ENCODE peak calls at places on chromosome 18, in seven cellular contexts. One of them, this sample, is unnamed.

GRCh38 chr18:59646228-59646945 is 50.8 kb downstream of the CCBE1 start:
- DNase-seq in tibial nerve: no peak
- DNase-seq in CD8-positive, alpha-beta T cell: no peak
- DNase-seq in endothelial cell of umbilical vein: no peak
- DNase-seq in cardiac muscle cell: no peak
- DNase-seq in upper lobe of right lung: no peak
- DNase-seq in colonic mucosa: no peak
- DNase-seq in this sample: no peak

GRCh38 chr18:6781846-6782245 is 52.3 kb downstream of the ARHGAP28 start:
- DNase-seq in tibial nerve: no peak
- DNase-seq in CD8-positive, alpha-beta T cell: no peak
- DNase-seq in endothelial cell of umbilical vein: peak; percentile 64
- DNase-seq in cardiac muscle cell: no peak
- DNase-seq in upper lobe of right lung: no peak
- DNase-seq in colonic mucosa: no peak
- DNase-seq in this sample: no peak

GRCh38 chr18:75784413-75784812 is 356.9 kb upstream of the SMIM21 start:
- DNase-seq in tibial nerve: no peak
- DNase-seq in CD8-positive, alpha-beta T cell: no peak
- DNase-seq in endothelial cell of umbilical vein: no peak
- DNase-seq in cardiac muscle cell: no peak
- DNase-seq in upper lobe of right lung: no peak
- DNase-seq in colonic mucosa: no peak
- DNase-seq in this sample: no peak

GRCh38 chr18:48997985-48998831 is 47.4 kb upstream of the SMAD7 start:
- DNase-seq in tibial nerve: no peak
- DNase-seq in CD8-positive, alpha-beta T cell: no peak
- DNase-seq in endothelial cell of umbilical vein: peak; percentile 40
- DNase-seq in cardiac muscle cell: peak; percentile 67
- DNase-seq in upper lobe of right lung: peak; percentile 83
- DNase-seq in colonic mucosa: no peak
- DNase-seq in this sample: no peak

GRCh38 chr18:58013241-58014211 is 30.5 kb upstream of the NEDD4L start:
- DNase-seq in tibial nerve: no peak
- DNase-seq in CD8-positive, alpha-beta T cell: no peak
- DNase-seq in endothelial cell of umbilical vein: no peak
- DNase-seq in cardiac muscle cell: no peak
- DNase-seq in upper lobe of right lung: no peak
- DNase-seq in colonic mucosa: peak; percentile 78
- DNase-seq in this sample: peak; percentile 31

GRCh38 chr18:21444465-21445023 is 156.0 kb downstream of the ESCO1 start:
- DNase-seq in tibial nerve: no peak
- DNase-seq in CD8-positive, alpha-beta T cell: no peak
- DNase-seq in endothelial cell of umbilical vein: peak; percentile 48
- DNase-seq in cardiac muscle cell: peak; percentile 58
- DNase-seq in upper lobe of right lung: no peak
- DNase-seq in colonic mucosa: peak; percentile 21
- DNase-seq in this sample: no peak

GRCh38 chr18:58218111-58218510 is 174.1 kb downstream of the NEDD4L start:
- DNase-seq in tibial nerve: no peak
- DNase-seq in CD8-positive, alpha-beta T cell: no peak
- DNase-seq in endothelial cell of umbilical vein: no peak
- DNase-seq in cardiac muscle cell: no peak
- DNase-seq in upper lobe of right lung: no peak
- DNase-seq in colonic mucosa: peak; percentile 16
- DNase-seq in this sample: no peak

GRCh38 chr18:68833756-68834155 is 35.9 kb downstream of the CCDC102B start:
- DNase-seq in tibial nerve: no peak
- DNase-seq in CD8-positive, alpha-beta T cell: no peak
- DNase-seq in endothelial cell of umbilical vein: no peak
- DNase-seq in cardiac muscle cell: no peak
- DNase-seq in upper lobe of right lung: no peak
- DNase-seq in colonic mucosa: no peak
- DNase-seq in this sample: no peak

GRCh38 chr18:61891874-61892273 is 933 bp downstream of the RNF152 start:
- DNase-seq in tibial nerve: no peak
- DNase-seq in CD8-positive, alpha-beta T cell: no peak
- DNase-seq in endothelial cell of umbilical vein: peak; percentile 15
- DNase-seq in cardiac muscle cell: no peak
- DNase-seq in upper lobe of right lung: no peak
- DNase-seq in colonic mucosa: no peak
- DNase-seq in this sample: no peak

GRCh38 chr18:29556070-29556469 is 1379.1 kb upstream of the CDH2 start:
- DNase-seq in tibial nerve: no peak
- DNase-seq in CD8-positive, alpha-beta T cell: no peak
- DNase-seq in endothelial cell of umbilical vein: no peak
- DNase-seq in cardiac muscle cell: no peak
- DNase-seq in upper lobe of right lung: no peak
- DNase-seq in colonic mucosa: no peak
- DNase-seq in this sample: no peak

GRCh38 chr18:68843467-68844089 is 45.7 kb downstream of the CCDC102B start:
- DNase-seq in tibial nerve: no peak
- DNase-seq in CD8-positive, alpha-beta T cell: no peak
- DNase-seq in endothelial cell of umbilical vein: peak; percentile 4
- DNase-seq in cardiac muscle cell: no peak
- DNase-seq in upper lobe of right lung: no peak
- DNase-seq in colonic mucosa: no peak
- DNase-seq in this sample: no peak

GRCh38 chr18:76923485-76924085 is 101.2 kb downstream of the ZNF236 start:
- DNase-seq in tibial nerve: no peak
- DNase-seq in CD8-positive, alpha-beta T cell: no peak
- DNase-seq in endothelial cell of umbilical vein: peak; percentile 13
- DNase-seq in cardiac muscle cell: peak; percentile 13
- DNase-seq in upper lobe of right lung: no peak
- DNase-seq in colonic mucosa: no peak
- DNase-seq in this sample: no peak

GRCh38 chr18:58860747-58861224 is 3.9 kb upstream of the ZNF532 start:
- DNase-seq in tibial nerve: no peak
- DNase-seq in CD8-positive, alpha-beta T cell: no peak
- DNase-seq in endothelial cell of umbilical vein: peak; percentile 36
- DNase-seq in cardiac muscle cell: no peak
- DNase-seq in upper lobe of right lung: no peak
- DNase-seq in colonic mucosa: no peak
- DNase-seq in this sample: no peak

GRCh38 chr18:79681484-79682387 is 2.1 kb downstream of the CTDP1 start:
- DNase-seq in tibial nerve: no peak
- DNase-seq in CD8-positive, alpha-beta T cell: peak; percentile 32
- DNase-seq in endothelial cell of umbilical vein: no peak
- DNase-seq in cardiac muscle cell: no peak
- DNase-seq in upper lobe of right lung: no peak
- DNase-seq in colonic mucosa: peak; percentile 85
- DNase-seq in this sample: no peak

GRCh38 chr18:9109523-9109922 is 7.0 kb downstream of the NDUFV2 start:
- DNase-seq in tibial nerve: no peak
- DNase-seq in CD8-positive, alpha-beta T cell: no peak
- DNase-seq in endothelial cell of umbilical vein: no peak
- DNase-seq in cardiac muscle cell: no peak
- DNase-seq in upper lobe of right lung: no peak
- DNase-seq in colonic mucosa: no peak
- DNase-seq in this sample: no peak

GRCh38 chr18:32840962-32841361 is 68.1 kb upstream of the KLHL14 start:
- DNase-seq in tibial nerve: no peak
- DNase-seq in CD8-positive, alpha-beta T cell: no peak
- DNase-seq in endothelial cell of umbilical vein: no peak
- DNase-seq in cardiac muscle cell: no peak
- DNase-seq in upper lobe of right lung: no peak
- DNase-seq in colonic mucosa: no peak
- DNase-seq in this sample: no peak

GRCh38 chr18:63994783-63995399 is 25.0 kb downstream of the SERPINB8 start:
- DNase-seq in tibial nerve: no peak
- DNase-seq in CD8-positive, alpha-beta T cell: peak; percentile 27
- DNase-seq in endothelial cell of umbilical vein: peak; percentile 51
- DNase-seq in cardiac muscle cell: peak; percentile 59
- DNase-seq in upper lobe of right lung: no peak
- DNase-seq in colonic mucosa: peak; percentile 31
- DNase-seq in this sample: peak; percentile 55

GRCh38 chr18:70693196-70693595 is 404.4 kb downstream of the SOCS6 start:
- DNase-seq in tibial nerve: no peak
- DNase-seq in CD8-positive, alpha-beta T cell: no peak
- DNase-seq in endothelial cell of umbilical vein: no peak
- DNase-seq in cardiac muscle cell: peak; percentile 23
- DNase-seq in upper lobe of right lung: no peak
- DNase-seq in colonic mucosa: no peak
- DNase-seq in this sample: no peak

GRCh38 chr18:22223263-22223960 is 54.0 kb downstream of the GATA6 start:
- DNase-seq in tibial nerve: peak; percentile 27
- DNase-seq in CD8-positive, alpha-beta T cell: no peak
- DNase-seq in endothelial cell of umbilical vein: peak; percentile 77
- DNase-seq in cardiac muscle cell: no peak
- DNase-seq in upper lobe of right lung: peak; percentile 93
- DNase-seq in colonic mucosa: peak; percentile 86
- DNase-seq in this sample: peak; percentile 80

GRCh38 chr18:76823574-76823973 is 1.2 kb downstream of the ZNF236 start:
- DNase-seq in tibial nerve: no peak
- DNase-seq in CD8-positive, alpha-beta T cell: no peak
- DNase-seq in endothelial cell of umbilical vein: no peak
- DNase-seq in cardiac muscle cell: peak; percentile 48
- DNase-seq in upper lobe of right lung: peak; percentile 71
- DNase-seq in colonic mucosa: peak; percentile 37
- DNase-seq in this sample: no peak

GRCh38 chr18:25284861-25285574 is 66.9 kb downstream of the ZNF521 start:
- DNase-seq in tibial nerve: no peak
- DNase-seq in CD8-positive, alpha-beta T cell: no peak
- DNase-seq in endothelial cell of umbilical vein: no peak
- DNase-seq in cardiac muscle cell: peak; percentile 85
- DNase-seq in upper lobe of right lung: no peak
- DNase-seq in colonic mucosa: no peak
- DNase-seq in this sample: no peak

GRCh38 chr18:9613550-9614400 is 584 bp downstream of the PPP4R1 start:
- DNase-seq in tibial nerve: peak; percentile 18
- DNase-seq in CD8-positive, alpha-beta T cell: peak; percentile 24
- DNase-seq in endothelial cell of umbilical vein: peak; percentile 53
- DNase-seq in cardiac muscle cell: peak; percentile 73
- DNase-seq in upper lobe of right lung: peak; percentile 90
- DNase-seq in colonic mucosa: peak; percentile 69
- DNase-seq in this sample: peak; percentile 57

GRCh38 chr18:32019251-32019943 is 772 bp downstream of the RNF125 start:
- DNase-seq in tibial nerve: no peak
- DNase-seq in CD8-positive, alpha-beta T cell: peak; percentile 49
- DNase-seq in endothelial cell of umbilical vein: no peak
- DNase-seq in cardiac muscle cell: peak; percentile 49
- DNase-seq in upper lobe of right lung: peak; percentile 74
- DNase-seq in colonic mucosa: peak; percentile 77
- DNase-seq in this sample: peak; percentile 49

GRCh38 chr18:66344227-66344626 is 259.7 kb downstream of the CDH19 start:
- DNase-seq in tibial nerve: no peak
- DNase-seq in CD8-positive, alpha-beta T cell: no peak
- DNase-seq in endothelial cell of umbilical vein: no peak
- DNase-seq in cardiac muscle cell: peak; percentile 23
- DNase-seq in upper lobe of right lung: no peak
- DNase-seq in colonic mucosa: no peak
- DNase-seq in this sample: no peak

GRCh38 chr18:61546598-61546997 is 213.4 kb downstream of the CDH20 start:
- DNase-seq in tibial nerve: no peak
- DNase-seq in CD8-positive, alpha-beta T cell: no peak
- DNase-seq in endothelial cell of umbilical vein: peak; percentile 25
- DNase-seq in cardiac muscle cell: no peak
- DNase-seq in upper lobe of right lung: no peak
- DNase-seq in colonic mucosa: no peak
- DNase-seq in this sample: no peak

GRCh38 chr18:61443311-61443710 is 110.1 kb downstream of the CDH20 start:
- DNase-seq in tibial nerve: no peak
- DNase-seq in CD8-positive, alpha-beta T cell: no peak
- DNase-seq in endothelial cell of umbilical vein: no peak
- DNase-seq in cardiac muscle cell: no peak
- DNase-seq in upper lobe of right lung: no peak
- DNase-seq in colonic mucosa: no peak
- DNase-seq in this sample: no peak

DNA sequence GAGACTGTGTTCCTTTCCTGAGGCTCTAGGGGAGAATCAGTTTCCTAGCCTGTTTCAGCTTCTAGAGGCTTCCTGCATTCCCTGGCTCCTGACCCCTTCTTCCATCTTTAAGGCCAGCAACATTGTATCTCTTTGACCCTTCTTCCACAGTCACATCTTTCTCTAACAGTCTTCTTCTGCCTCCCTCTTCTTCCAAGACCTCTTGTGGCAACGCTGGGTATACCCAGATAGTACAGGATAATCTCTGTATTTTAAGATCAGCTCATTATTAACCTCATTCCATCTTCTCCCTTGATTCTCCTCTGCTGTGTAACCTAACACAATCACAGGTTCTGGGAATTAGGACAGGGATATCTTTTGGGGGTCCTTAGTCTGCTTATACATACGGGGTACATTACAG is 8.9 kb upstream of the MYL12A start:
- DNase-seq in tibial nerve: no peak
- DNase-seq in CD8-positive, alpha-beta T cell: no peak
- DNase-seq in endothelial cell of umbilical vein: no peak
- DNase-seq in cardiac muscle cell: no peak
- DNase-seq in upper lobe of right lung: no peak
- DNase-seq in colonic mucosa: no peak
- DNase-seq in this sample: no peak
- TF ChIP-seq CTCF in tibial nerve: no peak
- TF ChIP-seq CTCF in CD8-positive, alpha-beta T cell: no peak
- TF ChIP-seq CTCF in endothelial cell of umbilical vein: no peak
- TF ChIP-seq CTCF in cardiac muscle cell: no peak
- TF ChIP-seq CTCF in upper lobe of right lung: no peak
- TF ChIP-seq CTCF in colonic mucosa: no peak
- TF ChIP-seq CTCF in this sample: no peak

GRCh38 chr18:37452697-37453385 is 112.8 kb downstream of the CELF4 start:
- DNase-seq in tibial nerve: no peak
- DNase-seq in CD8-positive, alpha-beta T cell: no peak
- DNase-seq in endothelial cell of umbilical vein: no peak
- DNase-seq in cardiac muscle cell: no peak
- DNase-seq in upper lobe of right lung: no peak
- DNase-seq in colonic mucosa: no peak
- DNase-seq in this sample: no peak
- H3K27ac ChIP-seq in tibial nerve: no peak overlapping the region
- H3K27ac ChIP-seq in CD8-positive, alpha-beta T cell: no peak overlapping the region
- H3K27ac ChIP-seq in endothelial cell of umbilical vein: no peak overlapping the region
- H3K27ac ChIP-seq in cardiac muscle cell: no peak overlapping the region
- H3K27ac ChIP-seq in upper lobe of right lung: peak overlapping the region; percentile 58
- H3K27ac ChIP-seq in colonic mucosa: no peak overlapping the region
- H3K27ac ChIP-seq in this sample: peak overlapping the region; percentile 25

GRCh38 chr18:12421732-12422131 is 14.0 kb downstream of the PRELID3A start:
- DNase-seq in tibial nerve: no peak
- DNase-seq in CD8-positive, alpha-beta T cell: no peak
- DNase-seq in endothelial cell of umbilical vein: no peak
- DNase-seq in cardiac muscle cell: no peak
- DNase-seq in upper lobe of right lung: no peak
- DNase-seq in colonic mucosa: no peak
- DNase-seq in this sample: no peak
- TF ChIP-seq CTCF in tibial nerve: no peak
- TF ChIP-seq CTCF in CD8-positive, alpha-beta T cell: no peak
- TF ChIP-seq CTCF in endothelial cell of umbilical vein: no peak
- TF ChIP-seq CTCF in cardiac muscle cell: no peak
- TF ChIP-seq CTCF in upper lobe of right lung: no peak
- TF ChIP-seq CTCF in colonic mucosa: no peak
- TF ChIP-seq CTCF in this sample: no peak

GRCh38 chr18:73852789-73853188 is 294.8 kb downstream of the FBXO15 start:
- DNase-seq in tibial nerve: no peak
- DNase-seq in CD8-positive, alpha-beta T cell: no peak
- DNase-seq in endothelial cell of umbilical vein: no peak
- DNase-seq in cardiac muscle cell: no peak
- DNase-seq in upper lobe of right lung: no peak
- DNase-seq in colonic mucosa: no peak
- DNase-seq in this sample: no peak

GRCh38 chr18:73842795-73843394 is 304.7 kb downstream of the FBXO15 start:
- DNase-seq in tibial nerve: peak; percentile 30
- DNase-seq in CD8-positive, alpha-beta T cell: peak; percentile 7
- DNase-seq in endothelial cell of umbilical vein: no peak
- DNase-seq in cardiac muscle cell: peak; percentile 76
- DNase-seq in upper lobe of right lung: no peak
- DNase-seq in colonic mucosa: peak; percentile 30
- DNase-seq in this sample: peak; percentile 45

GRCh38 chr18:73850782-73851181 is 296.9 kb downstream of the FBXO15 start:
- DNase-seq in tibial nerve: no peak
- DNase-seq in CD8-positive, alpha-beta T cell: no peak
- DNase-seq in endothelial cell of umbilical vein: no peak
- DNase-seq in cardiac muscle cell: no peak
- DNase-seq in upper lobe of right lung: no peak
- DNase-seq in colonic mucosa: no peak
- DNase-seq in this sample: no peak

GRCh38 chr18:73848656-73849055 is 299.0 kb downstream of the FBXO15 start:
- DNase-seq in tibial nerve: peak; percentile 15
- DNase-seq in CD8-positive, alpha-beta T cell: no peak
- DNase-seq in endothelial cell of umbilical vein: no peak
- DNase-seq in cardiac muscle cell: no peak
- DNase-seq in upper lobe of right lung: no peak
- DNase-seq in colonic mucosa: no peak
- DNase-seq in this sample: no peak
- H3K27ac ChIP-seq in tibial nerve: peak overlapping the region; percentile 70
- H3K27ac ChIP-seq in CD8-positive, alpha-beta T cell: no peak overlapping the region
- H3K27ac ChIP-seq in endothelial cell of umbilical vein: no peak overlapping the region
- H3K27ac ChIP-seq in cardiac muscle cell: no peak overlapping the region
- H3K27ac ChIP-seq in upper lobe of right lung: no peak overlapping the region
- H3K27ac ChIP-seq in colonic mucosa: no peak overlapping the region
- H3K27ac ChIP-seq in this sample: no peak overlapping the region